ENCODE peak calls at places on chromosomes 7 and 10, in four cellular contexts. K is K562, P is GM12878, B is HepG2. D is an unnamed sample.

GRCh38 chr7:128379900-128380806 is 18.7 kb upstream of the PRRT4 start:
- DNase-seq in K (no peak), P (no peak), B (no peak), D (no peak)

GRCh38 chr7:126637538-126637937 is 615.2 kb downstream of the GRM8 start:
- DNase-seq in K (no peak), P (no peak), B (no peak), D (no peak)

GRCh38 chr10:46264737-46265368 is 21.9 kb upstream of the ANTXRL start:
- DNase-seq in K (no peak), P (no peak), B (no peak), D (no peak)

GRCh38 chr10:127013251-127013656 is 108.0 kb downstream of the DOCK1 start:
- DNase-seq in K (no peak), P (no peak), B (no peak), D (no peak)

GRCh38 chr10:44799971-44800370 is 111.2 kb upstream of the TMEM72 start:
- DNase-seq in K (no peak), P (no peak), B (no peak), D (no peak)

GRCh38 chr7:4151524-4151923 is 530.6 kb upstream of the FOXK1 start:
- DNase-seq in K (no peak), P (no peak), B (no peak), D (no peak)

GRCh38 chr7:12423995-12424745 is 20.5 kb upstream of the VWDE start:
- DNase-seq in K (no peak), P (no peak), B (no peak), D (peak; percentile 80)

GRCh38 chr7:28862876-28863275 is 95.3 kb downstream of the TRIL start:
- DNase-seq in K (no peak), P (no peak), B (no peak), D (no peak)

GRCh38 chr7:117074378-117074777 is 121.1 kb downstream of the ST7 start:
- DNase-seq in K (no peak), P (no peak), B (no peak), D (no peak)

GRCh38 chr7:116368960-116369359 is 130.6 kb upstream of the CAV2 start:
- DNase-seq in K (no peak), P (no peak), B (no peak), D (no peak)

GRCh38 chr10:72075184-72076115 is 12.9 kb downstream of the SPOCK2 start:
- DNase-seq in K (no peak), P (no peak), B (no peak), D (no peak)

GRCh38 chr10:109780997-109781396 is 142.3 kb downstream of the XPNPEP1 start:
- DNase-seq in K (no peak), P (no peak), B (no peak), D (no peak)

GRCh38 chr10:89279449-89279869 is 22.4 kb upstream of the IFIT2 start:
- DNase-seq in K (no peak), P (no peak), B (no peak), D (no peak)

GRCh38 chr10:128071417-128071782 is 54.8 kb downstream of the MKI67 start:
- DNase-seq in K (no peak), P (no peak), B (no peak), D (no peak)

GRCh38 chr10:78634835-78635234 is 433.9 kb upstream of the ZMIZ1 start:
- DNase-seq in K (no peak), P (no peak), B (no peak), D (no peak)

GRCh38 chr10:1643911-1644810 is 93.2 kb downstream of the ADARB2 start:
- DNase-seq in K (no peak), P (no peak), B (no peak), D (no peak)

GRCh38 chr7:92177362-92177761 is 1.6 kb downstream of the LRRD1 start:
- DNase-seq in K (no peak), P (no peak), B (no peak), D (no peak)

GRCh38 chr10:124989526-124989925 is 47.6 kb downstream of the ZRANB1 start:
- DNase-seq in K (no peak), P (no peak), B (no peak), D (no peak)

GRCh38 chr7:14717711-14718304 is 184.7 kb downstream of the DGKB start:
- DNase-seq in K (no peak), P (no peak), B (no peak), D (no peak)

GRCh38 chr7:152122540-152122939 is 97.1 kb downstream of the GALNT11 start:
- DNase-seq in K (no peak), P (no peak), B (no peak), D (no peak)

GRCh38 chr7:78018541-78019456 is 220.2 kb downstream of the PHTF2 start:
- DNase-seq in K (peak; percentile 37), P (no peak), B (no peak), D (peak; percentile 24)

GRCh38 chr7:35251606-35252310 is 2.1 kb downstream of the TBX20 start:
- DNase-seq in K (no peak), P (no peak), B (no peak), D (no peak)

GRCh38 chr7:47091141-47091540 is 490.8 kb downstream of the TNS3 start:
- DNase-seq in K (no peak), P (no peak), B (no peak), D (no peak)

GRCh38 chr7:17770710-17771375 is 169.5 kb downstream of the SNX13 start:
- DNase-seq in K (no peak), P (no peak), B (no peak), D (no peak)

GRCh38 chr7:42457663-42458062 is 220.7 kb upstream of the GLI3 start:
- DNase-seq in K (no peak), P (no peak), B (no peak), D (no peak)

GRCh38 chr10:16626697-16627096 is 105.0 kb upstream of the C1QL3 start:
- DNase-seq in K (no peak), P (no peak), B (no peak), D (peak; percentile 17)

GRCh38 chr7:66741706-66742053 is 1.1 kb downstream of the RABGEF1 start:
- DNase-seq in K (no peak), P (no peak), B (no peak), D (no peak)

GRCh38 chr10:94403823-94404228 is 1.5 kb downstream of the TBC1D12 start:
- DNase-seq in K (peak; percentile 16), P (no peak), B (no peak), D (no peak)

GRCh38 chr10:90871761-90872647 is at the start of gene RPP30:
- DNase-seq in K (peak; percentile 85), P (peak; percentile 46), B (peak; percentile 75), D (peak; percentile 87)

GRCh38 chr10:42951486-42952251 is 125.2 kb upstream of the RET start:
- DNase-seq in K (no peak), P (no peak), B (no peak), D (peak; percentile 66)

GRCh38 chr7:427506-428103 is 92.0 kb downstream of the PDGFA start:
- DNase-seq in K (no peak), P (no peak), B (no peak), D (no peak)

DNA sequence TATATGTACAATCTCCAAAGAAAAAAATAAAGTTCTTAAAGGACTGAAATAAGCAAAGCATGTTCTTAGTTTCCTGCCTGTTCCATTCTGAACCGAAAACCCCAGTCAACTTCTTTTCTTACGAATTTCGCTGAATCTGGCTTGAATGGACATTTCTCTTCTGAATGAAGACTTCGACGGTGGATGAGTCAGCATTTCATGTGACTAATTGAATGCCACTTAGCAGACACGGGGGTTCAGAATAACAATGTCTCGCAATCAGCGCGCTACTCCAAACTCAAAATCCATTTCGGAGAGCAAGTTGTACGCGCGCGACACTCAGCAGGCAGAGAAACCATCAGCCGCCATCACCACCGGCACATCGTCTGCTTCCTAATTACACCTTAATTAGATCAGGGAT is 239.0 kb upstream of the KLF6 start:
- DNase-seq in K (no peak), P (no peak), B (no peak), D (no peak)
- TF ChIP-seq CREM in K (no peak), P (no peak), B (no peak), D (no peak)

GRCh38 chr7:101970047-101970585 is 152.7 kb downstream of the CUX1 start:
- DNase-seq in K (no peak), P (no peak), B (no peak), D (no peak)
- TF ChIP-seq CREM in K (no peak), P (no peak), B (no peak), D (no peak)

GRCh38 chr7:70063796-70064423 is 465.6 kb downstream of the AUTS2 start:
- DNase-seq in K (no peak), P (no peak), B (no peak), D (no peak)

GRCh38 chr7:70063371-70063770 is 465.1 kb downstream of the AUTS2 start:
- DNase-seq in K (no peak), P (no peak), B (no peak), D (no peak)

GRCh38 chr7:70056363-70056762 is 458.1 kb downstream of the AUTS2 start:
- DNase-seq in K (no peak), P (no peak), B (no peak), D (no peak)

GRCh38 chr7:70060298-70061068 is 462.2 kb downstream of the AUTS2 start:
- DNase-seq in K (no peak), P (no peak), B (no peak), D (peak; percentile 23)
- TF ChIP-seq CREM in K (no peak), P (no peak), B (no peak), D (no peak)

DNA sequence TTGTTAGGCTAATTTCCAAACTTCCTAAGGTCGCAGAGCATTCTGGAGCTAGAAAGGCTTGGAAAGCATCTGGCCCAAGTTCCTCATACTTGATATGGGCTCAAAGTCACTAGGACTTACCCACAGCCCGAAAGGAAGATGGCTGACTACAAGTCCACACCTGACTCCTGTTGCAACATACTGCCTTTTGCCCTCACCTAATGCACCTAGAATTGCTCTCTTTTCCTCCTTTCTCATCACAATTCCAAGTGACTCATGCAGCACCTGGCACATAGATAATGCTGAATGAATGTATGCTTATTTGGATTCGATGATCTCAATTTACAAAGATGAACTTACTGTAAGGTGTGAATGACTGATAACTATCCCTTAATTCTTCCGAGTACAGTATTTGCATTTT is 131.5 kb downstream of the SORBS1 start:
- DNase-seq in K (no peak), P (no peak), B (no peak), D (no peak)
- TF ChIP-seq CREM in K (no peak), P (no peak), B (no peak), D (no peak)

DNA sequence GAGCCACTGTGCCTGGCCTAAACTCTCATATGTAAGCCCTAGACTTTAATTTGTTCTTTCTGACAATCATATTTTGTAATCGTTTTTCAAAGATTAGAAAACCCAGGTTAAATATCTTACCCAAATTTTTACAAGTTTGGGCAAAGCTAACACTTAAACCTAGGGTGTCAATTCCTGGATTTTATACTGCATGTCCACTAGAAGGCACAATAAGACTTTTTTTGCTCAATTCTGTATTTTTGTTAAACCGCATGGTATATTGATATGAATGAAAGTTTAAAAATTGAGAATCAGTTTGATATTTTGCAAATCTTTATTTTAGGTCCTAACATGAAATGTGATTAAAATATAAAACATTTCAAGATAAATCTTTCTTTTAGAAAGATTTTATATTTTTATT is 29.3 kb downstream of the DYNC2I1 start:
- DNase-seq in K (peak; percentile 52), P (no peak), B (peak; percentile 12), D (no peak)
- TF ChIP-seq CREM in K (no peak), P (no peak), B (no peak), D (no peak)

D was measured in WTC11.